ENCODE peak calls at places on chromosome 2, in six cellular contexts. I is psoas muscle, M is colonic mucosa, F is gastrocnemius medialis, V is fibroblast of lung, G is GM12864. S is an unnamed sample.

GRCh38 chr2:233912799-233913423 is 4.3 kb upstream of the TRPM8 start:
- DNase-seq in I (no peak), M (peak; percentile 22), F (no peak), V (peak; percentile 43), G (no peak), S (peak; percentile 43)

GRCh38 chr2:145688156-145688555 is 1168.2 kb upstream of the ZEB2 start:
- DNase-seq in I (no peak), M (no peak), F (no peak), V (no peak), G (no peak), S (no peak)

GRCh38 chr2:72051971-72052505 is 95.6 kb downstream of the CYP26B1 start:
- DNase-seq in I (no peak), M (no peak), F (no peak), V (no peak), G (no peak), S (peak; percentile 16)

GRCh38 chr2:122340246-122340645 is 584.8 kb downstream of the TSN start:
- DNase-seq in I (no peak), M (no peak), F (no peak), V (no peak), G (peak; percentile 0), S (no peak)

GRCh38 chr2:205024822-205025518 is 479.7 kb downstream of the PARD3B start:
- DNase-seq in I (peak; percentile 61), M (peak; percentile 22), F (peak; percentile 76), V (peak; percentile 98), G (no peak), S (peak; percentile 94)

GRCh38 chr2:96870631-96871255 is 863 bp upstream of the SEMA4C start:
- DNase-seq in I (no peak), M (peak; percentile 75), F (no peak), V (no peak), G (no peak), S (no peak)

GRCh38 chr2:64929329-64929728 is 59.9 kb upstream of the SLC1A4 start:
- DNase-seq in I (no peak), M (no peak), F (no peak), V (no peak), G (no peak), S (no peak)

GRCh38 chr2:10279472-10279870 is 23.2 kb upstream of the HPCAL1 start:
- DNase-seq in I (peak; percentile 21), M (no peak), F (no peak), V (no peak), G (no peak), S (no peak)

GRCh38 chr2:158115202-158115783 is 13.6 kb downstream of the UPP2 start:
- DNase-seq in I (no peak), M (no peak), F (no peak), V (no peak), G (no peak), S (no peak)

GRCh38 chr2:156321243-156321904 is 11.1 kb downstream of the NR4A2 start:
- DNase-seq in I (peak; percentile 55), M (peak; percentile 53), F (no peak), V (no peak), G (no peak), S (no peak)

GRCh38 chr2:85396531-85397470 is 13.4 kb downstream of the CAPG start:
- DNase-seq in I (no peak), M (peak; percentile 12), F (peak; percentile 12), V (no peak), G (no peak), S (no peak)

GRCh38 chr2:241020629-241021190 is 22.3 kb downstream of the SNED1 start:
- DNase-seq in I (no peak), M (no peak), F (no peak), V (no peak), G (no peak), S (no peak)

GRCh38 chr2:177392373-177393246 is at the start of gene AGPS:
- DNase-seq in I (peak; percentile 91), M (peak; percentile 89), F (peak; percentile 73), V (peak; percentile 80), G (peak; percentile 34), S (peak; percentile 71)
- TF ChIP-seq CTCF in I (no peak), M (no peak), F (peak; percentile 28), V (no peak), G (no peak), S (no peak)

GRCh38 chr2:66438498-66439290 is 3.8 kb downstream of the MEIS1 start:
- DNase-seq in I (no peak), M (no peak), F (no peak), V (peak; percentile 41), G (no peak), S (peak; percentile 52)
- H3K4me3 ChIP-seq in I (peak overlapping the region; percentile 70), M (peak overlapping the region; percentile 55), F (peak overlapping the region; percentile 44), V (peak overlapping the region; percentile 81), G (no peak overlapping the region), S (peak overlapping the region; percentile 83)

DNA sequence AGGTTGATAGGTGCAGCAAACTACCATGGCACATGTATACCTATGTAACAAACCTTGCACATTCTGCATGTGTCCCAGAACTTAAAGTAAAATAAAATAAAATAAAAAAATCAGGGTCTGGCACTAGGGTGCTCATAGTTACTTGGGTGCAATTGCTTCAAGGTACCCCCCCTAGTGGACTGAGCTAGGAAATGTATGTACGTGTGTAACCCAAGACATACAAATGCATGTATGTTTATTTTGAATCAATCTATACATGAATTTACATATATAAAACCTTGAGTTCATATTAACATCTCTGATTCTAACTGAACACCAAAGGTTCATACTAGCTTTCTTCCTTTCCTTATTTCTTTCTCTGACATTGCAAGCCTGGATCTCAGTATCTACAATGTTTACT is 51.5 kb downstream of the USP37 start:
- DNase-seq in I (no peak), M (no peak), F (no peak), V (peak; percentile 5), G (no peak), S (peak; percentile 40)
- TF ChIP-seq CTCF in I (peak; percentile 24), M (peak; percentile 24), F (no peak), V (no peak), G (peak; percentile 45), S (peak; percentile 45)

GRCh38 chr2:161422812-161423211 is 6.7 kb downstream of the TBR1 start:
- DNase-seq in I (no peak), M (no peak), F (no peak), V (no peak), G (no peak), S (no peak)
- H3K4me3 ChIP-seq in I (no peak overlapping the region), M (no peak overlapping the region), F (no peak overlapping the region), V (no peak overlapping the region), G (no peak overlapping the region), S (no peak overlapping the region)

DNA sequence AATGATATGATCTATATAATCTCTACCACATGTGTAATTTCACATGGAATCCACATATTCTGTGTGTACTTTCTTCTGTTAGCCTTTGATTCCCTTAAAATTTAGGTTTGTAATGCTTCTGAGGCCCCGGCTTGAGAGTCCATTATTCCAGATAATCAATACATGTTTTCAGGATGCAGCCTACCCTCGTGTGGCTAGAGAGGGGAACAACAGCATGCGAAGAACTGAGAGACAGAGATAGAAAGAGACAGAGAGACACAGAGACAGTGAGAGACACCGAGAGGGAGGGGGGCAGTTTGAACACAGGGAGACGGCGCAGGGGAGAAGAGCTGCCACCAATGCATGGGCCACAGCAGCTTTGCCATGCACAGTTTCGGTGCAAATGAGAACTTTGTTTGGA is 185.4 kb downstream of the SNTG2 start:
- DNase-seq in I (no peak), M (no peak), F (no peak), V (no peak), G (no peak), S (peak; percentile 1)
- TF ChIP-seq CTCF in I (no peak), M (no peak), F (no peak), V (no peak), G (no peak), S (peak; percentile 30)

GRCh38 chr2:202588647-202589581 is 45.9 kb upstream of the FAM117B start:
- DNase-seq in I (peak; percentile 70), M (peak; percentile 79), F (peak; percentile 52), V (peak; percentile 63), G (peak; percentile 38), S (peak; percentile 80)
- H3K4me3 ChIP-seq in I (peak overlapping the region; percentile 41), M (no peak overlapping the region), F (peak overlapping the region; percentile 41), V (no peak overlapping the region), G (no peak overlapping the region), S (peak overlapping the region; percentile 2)

GRCh38 chr2:17649026-17649425 is 104.6 kb downstream of the SMC6 start:
- DNase-seq in I (no peak), M (peak; percentile 70), F (no peak), V (no peak), G (no peak), S (no peak)

GRCh38 chr2:17646096-17646554 is 105.6 kb downstream of the VSNL1 start:
- DNase-seq in I (no peak), M (peak; percentile 87), F (peak; percentile 25), V (peak; percentile 78), G (peak; percentile 33), S (peak; percentile 92)

GRCh38 chr2:17646838-17647701 is 106.5 kb downstream of the SMC6 start:
- DNase-seq in I (no peak), M (peak; percentile 73), F (no peak), V (no peak), G (no peak), S (no peak)

GRCh38 chr2:17644997-17645715 is 104.7 kb downstream of the VSNL1 start:
- DNase-seq in I (no peak), M (no peak), F (no peak), V (peak; percentile 49), G (no peak), S (peak; percentile 49)

GRCh38 chr2:17648571-17648970 is 105.0 kb downstream of the SMC6 start:
- DNase-seq in I (no peak), M (peak; percentile 15), F (no peak), V (no peak), G (no peak), S (no peak)
- TF ChIP-seq CTCF in I (no peak), M (no peak), F (no peak), V (no peak), G (no peak), S (no peak)

GRCh38 chr2:171512683-171513082 is 9.6 kb upstream of the CYBRD1 start:
- DNase-seq in I (no peak), M (no peak), F (no peak), V (no peak), G (no peak), S (no peak)
- H3K4me3 ChIP-seq in I (no peak overlapping the region), M (no peak overlapping the region), F (no peak overlapping the region), V (no peak overlapping the region), G (no peak overlapping the region), S (no peak overlapping the region)